ENCODE peak calls at places on chromosomes 6 and 20, in six cellular contexts. J is CD8-positive, alpha-beta memory T cell; Z is germinal center; B is fibroblast of mammary gland; C is IMR-90; L is effector CD8-positive, alpha-beta T cell. S is an unnamed sample.

GRCh38 chr6:14025160-14025559 is 92.4 kb upstream of the CD83 start:
- DNase-seq in L (no peak), B (no peak), Z (no peak), J (no peak), C (no peak), S (no peak)

GRCh38 chr6:41021832-41022231 is 17.2 kb downstream of the UNC5CL start:
- DNase-seq in Z (no peak), B (peak; percentile 40), C (peak; percentile 46), L (no peak), J (no peak), S (no peak)

GRCh38 chr20:6562111-6562510 is 205.4 kb upstream of the BMP2 start:
- DNase-seq in L (no peak), C (peak; percentile 88), B (peak; percentile 50), Z (no peak), J (no peak), S (peak; percentile 70)

GRCh38 chr20:48124181-48124782 is 339.0 kb upstream of the SULF2 start:
- DNase-seq in J (no peak), C (no peak), L (no peak), B (no peak), Z (no peak), S (no peak)

GRCh38 chr6:20589266-20589665 is 55.0 kb downstream of the CDKAL1 start:
- DNase-seq in Z (no peak), J (no peak), C (no peak), L (no peak), B (peak; percentile 29), S (no peak)

GRCh38 chr20:58580493-58580835 is 65.3 kb upstream of the APCDD1L start:
- DNase-seq in Z (no peak), L (no peak), C (no peak), J (no peak), B (no peak), S (no peak)

GRCh38 chr6:40545954-40546353 is 41.2 kb downstream of the LRFN2 start:
- DNase-seq in L (no peak), J (no peak), B (no peak), C (no peak), Z (no peak), S (no peak)

GRCh38 chr6:71983131-71983530 is 96.8 kb downstream of the RIMS1 start:
- DNase-seq in C (no peak), Z (no peak), L (no peak), B (no peak), J (no peak), S (no peak)

GRCh38 chr6:44494011-44494501 is 106.5 kb downstream of the CDC5L start:
- DNase-seq in C (peak; percentile 76), J (no peak), L (no peak), Z (no peak), B (peak; percentile 90), S (peak; percentile 83)

GRCh38 chr6:11971154-11971553 is 41.0 kb upstream of the HIVEP1 start:
- DNase-seq in L (no peak), J (no peak), Z (no peak), B (peak; percentile 64), C (peak; percentile 94), S (peak; percentile 84)

GRCh38 chr20:39879296-39879695 is 809.7 kb downstream of the MAFB start:
- DNase-seq in Z (no peak), J (no peak), L (no peak), C (no peak), B (no peak), S (no peak)

GRCh38 chr6:38264605-38265004 is 375.1 kb downstream of the BTBD9 start:
- DNase-seq in B (no peak), Z (no peak), C (peak; percentile 54), J (no peak), L (no peak), S (no peak)

GRCh38 chr20:8018928-8019177 is 708 bp downstream of the TMX4 start:
- DNase-seq in J (no peak), B (no peak), C (peak; percentile 15), Z (no peak), L (no peak), S (no peak)

GRCh38 chr20:47558699-47559098 is 57.0 kb downstream of the NCOA3 start:
- DNase-seq in Z (no peak), B (no peak), C (no peak), J (no peak), L (no peak), S (no peak)

GRCh38 chr6:21455071-21455470 is 138.5 kb upstream of the SOX4 start:
- DNase-seq in Z (no peak), B (peak; percentile 10), C (peak; percentile 6), J (no peak), L (no peak), S (no peak)

GRCh38 chr6:27867051-27867940 is 44.9 kb downstream of the OR2B2 start:
- DNase-seq in C (peak; percentile 78), B (peak; percentile 80), Z (peak; percentile 78), J (peak; percentile 41), L (peak; percentile 53), S (peak; percentile 90)

GRCh38 chr6:102398788-102399390 is 1005.4 kb downstream of the GRIK2 start:
- DNase-seq in B (no peak), Z (no peak), C (no peak), J (no peak), L (no peak), S (no peak)

GRCh38 chr6:95087394-95088097 is 489.8 kb upstream of the MANEA start:
- DNase-seq in L (no peak), J (no peak), Z (no peak), B (peak; percentile 66), C (peak; percentile 94), S (peak; percentile 87)

GRCh38 chr20:57844626-57845596 is 135.1 kb upstream of the PMEPA1 start:
- DNase-seq in L (no peak), C (no peak), B (no peak), J (no peak), Z (no peak), S (no peak)

GRCh38 chr6:170051229-170052172 is 239.4 kb downstream of the DLL1 start:
- DNase-seq in B (no peak), J (no peak), L (no peak), C (no peak), Z (no peak), S (no peak)

GRCh38 chr6:127117979-127118504 is 429 bp upstream of the RSPO3 start:
- DNase-seq in Z (no peak), C (no peak), L (no peak), B (no peak), J (no peak), S (no peak)

GRCh38 chr20:23782366-23782983 is 31.7 kb upstream of the CST1 start:
- DNase-seq in C (peak; percentile 2), J (no peak), B (peak; percentile 38), L (no peak), Z (no peak), S (peak; percentile 1)

GRCh38 chr20:12623870-12624269 is 384.9 kb upstream of the SPTLC3 start:
- DNase-seq in Z (no peak), J (no peak), B (no peak), L (no peak), C (no peak), S (no peak)

GRCh38 chr6:23994013-23994412 is 132.0 kb upstream of the NRSN1 start:
- DNase-seq in B (no peak), J (no peak), Z (no peak), L (no peak), C (no peak), S (no peak)

GRCh38 chr6:6639572-6639971 is 51.1 kb downstream of the LY86 start:
- DNase-seq in B (no peak), C (no peak), L (no peak), J (no peak), Z (no peak), S (no peak)

GRCh38 chr20:38125157-38126056 is 39.7 kb downstream of the TGM2 start:
- DNase-seq in L (no peak), B (peak; percentile 21), J (no peak), Z (no peak), C (peak; percentile 58), S (no peak)

GRCh38 chr20:955656-956055 is 39.5 kb upstream of the ANGPT4 start:
- DNase-seq in J (no peak), B (no peak), Z (no peak), C (no peak), L (no peak), S (no peak)

GRCh38 chr6:18115356-18115755 is 7.1 kb downstream of the NHLRC1 start:
- DNase-seq in L (no peak), J (no peak), Z (no peak), B (no peak), C (no peak), S (no peak)

GRCh38 chr6:118872726-118873125 is 21.2 kb upstream of the ASF1A start:
- DNase-seq in B (no peak), L (no peak), Z (no peak), J (no peak), C (no peak), S (no peak)

S was measured in HCEC 1CT.